ENCODE peak calls at places on chromosomes 1 and 21, in four cellular contexts. F, P, S and Y are unnamed samples.
A peak's percentile ranks its signal among the peaks of the same experiment; 100 is the strongest.

GRCh38 chr1:92484472-92485373 is 2.0 kb downstream of the GFI1 start:
- DNase-seq in F (no peak), P (peak; percentile 31), S (peak; percentile 66), Y (peak; percentile 69)

GRCh38 chr21:42542196-42542595 is 28.5 kb downstream of the SLC37A1 start:
- DNase-seq in F (no peak), P (no peak), S (peak; percentile 21), Y (no peak)

GRCh38 chr1:205226868-205227583 is 720 bp upstream of the TMCC2 start:
- DNase-seq in F (no peak), P (no peak), S (no peak), Y (no peak)

GRCh38 chr1:11648732-11649158 is 5.5 kb downstream of the FBXO2 start:
- DNase-seq in F (no peak), P (peak; percentile 32), S (peak; percentile 66), Y (peak; percentile 51)

GRCh38 chr1:32806315-32806714 is 10.8 kb downstream of the YARS1 start:
- DNase-seq in F (no peak), P (no peak), S (peak; percentile 69), Y (no peak)

GRCh38 chr1:164472841-164473240 is 86.1 kb upstream of the PBX1 start:
- DNase-seq in F (no peak), P (no peak), S (no peak), Y (no peak)

GRCh38 chr1:230768903-230769570 is 21.8 kb downstream of the CAPN9 start:
- DNase-seq in F (no peak), P (no peak), S (no peak), Y (no peak)

GRCh38 chr1:163422738-163423404 is 101.1 kb downstream of the NUF2 start:
- DNase-seq in F (no peak), P (no peak), S (no peak), Y (no peak)

GRCh38 chr1:105027838-105028471 is 1278.3 kb downstream of the AMY1C start:
- DNase-seq in F (no peak), P (no peak), S (no peak), Y (no peak)

GRCh38 chr1:110336300-110337039 is 2.7 kb upstream of the RBM15 start:
- DNase-seq in F (no peak), P (no peak), S (no peak), Y (peak; percentile 27)

GRCh38 chr21:35370071-35370470 is 321.0 kb upstream of the RUNX1 start:
- DNase-seq in F (no peak), P (no peak), S (no peak), Y (no peak)